ENCODE peak calls at places on chromosomes 4 and X, in ten cellular contexts. U is pulmonary artery endothelial cell, X is memory B cell, E is T1000, A is globus pallidus, N is NCI-H1092 treated with DMSO at 0.1 percent for 48 hours, K is AG04450, D is tibial artery, F is germinal center, M is ACHN. V is an unnamed sample.

GRCh38 chr4:54001558-54002365 is 62.6 kb downstream of the CHIC2 start:
- DNase-seq in X (no peak), N (no peak), E (no peak), U (no peak), A (no peak), D (no peak), M (no peak), K (no peak), F (no peak), V (no peak)

GRCh38 chrX:68822641-68823410 is 6.0 kb upstream of the EFNB1 start:
- DNase-seq in D (peak; percentile 48), X (no peak), E (no peak), U (no peak), N (peak; percentile 34), M (peak; percentile 20), F (no peak), A (no peak), K (no peak), V (peak; percentile 80)

GRCh38 chr4:160194716-160195115 is 1091.8 kb downstream of the RAPGEF2 start:
- DNase-seq in A (no peak), K (no peak), N (no peak), M (no peak), D (no peak), E (no peak), F (no peak), X (no peak), U (no peak), V (no peak)

GRCh38 chrX:54891573-54891972 is 29.1 kb upstream of the TRO start:
- DNase-seq in U (no peak), K (no peak), E (no peak), N (peak; percentile 32), X (no peak), D (no peak), A (peak; percentile 37), F (peak; percentile 1), M (peak; percentile 33), V (peak; percentile 7)

GRCh38 chr4:108031427-108032083 is 41.9 kb downstream of the HADH start:
- DNase-seq in F (no peak), D (no peak), N (no peak), U (no peak), K (no peak), M (no peak), E (no peak), X (no peak), A (no peak), V (no peak)

GRCh38 chr4:40227284-40227683 is 30.5 kb downstream of the RHOH start:
- DNase-seq in F (no peak), E (no peak), M (no peak), U (no peak), N (no peak), D (no peak), K (no peak), X (no peak), A (no peak), V (no peak)

GRCh38 chr4:76750716-76751115 is 147.2 kb downstream of the SOWAHB start:
- DNase-seq in M (no peak), U (no peak), A (no peak), K (no peak), F (no peak), D (no peak), X (no peak), N (no peak), E (no peak), V (no peak)

GRCh38 chr4:186693894-186694293 is 29.8 kb downstream of the FAT1 start:
- DNase-seq in D (no peak), A (no peak), K (no peak), N (no peak), M (no peak), U (no peak), E (no peak), F (no peak), X (no peak), V (no peak)

GRCh38 chr4:103400405-103400804 is 202.3 kb upstream of the CENPE start:
- DNase-seq in N (no peak), E (no peak), A (no peak), X (no peak), M (no peak), D (no peak), F (peak; percentile 1), U (no peak), K (no peak), V (no peak)

GRCh38 chr4:173505924-173506779 is 23.9 kb downstream of the HAND2 start:
- DNase-seq in D (peak; percentile 66), F (peak; percentile 74), M (peak; percentile 49), A (peak; percentile 19), X (no peak), U (no peak), E (no peak), N (peak; percentile 34), K (no peak), V (no peak)

GRCh38 chr4:56129431-56129861 is 180.7 kb downstream of the CEP135 start:
- DNase-seq in D (no peak), M (peak; percentile 10), N (no peak), U (no peak), F (peak; percentile 18), K (no peak), X (no peak), E (no peak), A (no peak), V (no peak)

GRCh38 chr4:117898496-117898895 is 135.8 kb upstream of the NDST3 start:
- DNase-seq in D (no peak), E (no peak), M (no peak), X (no peak), N (no peak), A (no peak), U (no peak), K (no peak), F (no peak), V (no peak)

GRCh38 chrX:66675541-66675940 is 36.7 kb upstream of the EDA2R start:
- DNase-seq in M (no peak), U (no peak), F (no peak), N (no peak), X (no peak), K (no peak), E (no peak), D (no peak), A (no peak), V (no peak)

GRCh38 chr4:127181001-127181400 is 451.8 kb upstream of the INTU start:
- DNase-seq in X (no peak), M (no peak), E (no peak), K (no peak), D (no peak), F (no peak), U (no peak), N (no peak), A (no peak), V (no peak)

GRCh38 chr4:181364504-181364903 is 878.7 kb upstream of the TENM3 start:
- DNase-seq in M (no peak), K (no peak), U (no peak), F (no peak), A (no peak), N (no peak), E (no peak), D (no peak), X (no peak), V (no peak)

GRCh38 chrX:39816871-39817731 is 280.7 kb downstream of the BCOR start:
- DNase-seq in K (no peak), N (no peak), F (no peak), M (no peak), A (peak; percentile 54), D (no peak), X (no peak), U (no peak), E (no peak), V (no peak)

GRCh38 chr4:185800266-185800945 is 11.6 kb downstream of the SORBS2 start:
- DNase-seq in E (no peak), A (no peak), D (no peak), N (no peak), X (no peak), K (no peak), F (no peak), U (no peak), M (no peak), V (no peak)

GRCh38 chr4:88097301-88097700 is 61.1 kb downstream of the ABCG2 start:
- DNase-seq in U (no peak), K (no peak), A (no peak), X (no peak), D (no peak), N (no peak), E (no peak), M (no peak), F (no peak), V (no peak)

GRCh38 chr4:180665994-180666818 is 1577.0 kb upstream of the TENM3 start:
- DNase-seq in M (peak; percentile 60), F (peak; percentile 3), A (peak; percentile 72), K (peak; percentile 10), N (peak; percentile 76), X (no peak), E (no peak), D (no peak), U (no peak), V (peak; percentile 46)

GRCh38 chr4:150903603-150904002 is 111.5 kb downstream of the LRBA start:
- DNase-seq in M (no peak), X (no peak), F (no peak), K (no peak), A (no peak), U (no peak), D (no peak), N (no peak), E (no peak), V (no peak)

GRCh38 chr4:156906325-156906724 is 65.3 kb downstream of the PDGFC start:
- DNase-seq in F (no peak), M (no peak), K (no peak), D (no peak), U (no peak), E (no peak), X (no peak), N (no peak), A (no peak), V (peak; percentile 21)

GRCh38 chr4:7970031-7970946 is 30.6 kb upstream of the AFAP1 start:
- DNase-seq in K (no peak), U (no peak), M (no peak), F (no peak), D (no peak), X (no peak), E (no peak), N (no peak), A (no peak), V (no peak)

GRCh38 chr4:52843958-52844357 is 18.2 kb upstream of the RASL11B start:
- DNase-seq in E (no peak), A (peak; percentile 67), U (no peak), D (no peak), K (no peak), N (no peak), X (no peak), M (no peak), F (peak; percentile 30), V (no peak)

GRCh38 chr4:4260185-4260751 is 12.2 kb upstream of the TMEM128 start:
- DNase-seq in M (peak; percentile 59), X (peak; percentile 23), D (no peak), F (peak; percentile 83), U (peak; percentile 60), A (no peak), K (no peak), N (peak; percentile 43), E (no peak), V (peak; percentile 49)

GRCh38 chr4:52658671-52659015 is 458 bp downstream of the USP46 start:
- DNase-seq in D (no peak), M (peak; percentile 4), K (no peak), X (no peak), N (no peak), E (no peak), U (no peak), A (no peak), F (no peak), V (no peak)